ENCODE peak calls at places on chromosomes 11 and 22, in ten cellular contexts. C, I, A, F, Y, T, S, O, E and K are unnamed samples.

GRCh38 chr11:16846305-16846704 is 107.9 kb downstream of the C11orf58 start:
- DNase-seq in T (no peak), C (no peak), A (no peak), Y (no peak), I (no peak), F (no peak), O (no peak), S (no peak), E (no peak), K (no peak)

GRCh38 chr11:15830730-15831443 is 525.5 kb downstream of the SOX6 start:
- DNase-seq in T (no peak), O (no peak), Y (no peak), C (no peak), E (no peak), F (no peak), A (no peak), S (no peak), I (no peak), K (no peak)

GRCh38 chr22:37801946-37802309 is 5.8 kb upstream of the GCAT start:
- DNase-seq in F (no peak), Y (no peak), I (no peak), E (no peak), O (peak), T (no peak), A (no peak), C (no peak), S (no peak), K (no peak)

GRCh38 chr11:68303982-68304780 is 8.2 kb upstream of the LRP5 start:
- DNase-seq in F (no peak), E (no peak), C (no peak), O (no peak), Y (no peak), I (no peak), T (no peak), S (no peak), A (no peak), K (no peak)

GRCh38 chr11:70692131-70692530 is 293.8 kb downstream of the CTTN start:
- DNase-seq in T (no peak), Y (no peak), E (no peak), C (no peak), O (no peak), F (no peak), I (no peak), S (no peak), A (no peak), K (no peak)

GRCh38 chr11:48085688-48086087 is 105.3 kb downstream of the PTPRJ start:
- DNase-seq in O (no peak), A (no peak), C (no peak), F (no peak), Y (no peak), I (no peak), T (no peak), S (no peak), E (no peak), K (no peak)

GRCh38 chr11:1928038-1928890 is 8.8 kb downstream of the TNNT3 start:
- DNase-seq in T (peak), O (no peak), I (no peak), S (peak), C (no peak), E (no peak), Y (peak), A (no peak), F (peak), K (no peak)

GRCh38 chr11:103091441-103091809 is 535 bp downstream of the DCUN1D5 start:
- DNase-seq in T (peak), E (peak), S (peak), C (peak), Y (peak), F (peak), O (peak), I (peak), A (peak), K (peak)

GRCh38 chr11:131897976-131898375 is 527.6 kb downstream of the NTM start:
- DNase-seq in I (no peak), F (no peak), E (no peak), S (no peak), A (no peak), O (no peak), T (no peak), Y (no peak), C (no peak), K (no peak)

GRCh38 chr11:134124660-134125451 is 56.0 kb downstream of the JAM3 start:
- DNase-seq in F (peak), I (no peak), O (peak), A (no peak), T (peak), S (peak), C (peak), E (no peak), Y (peak), K (peak)

GRCh38 chr22:42317691-42318547 is 47.5 kb upstream of the TCF20 start:
- DNase-seq in C (peak), S (peak), O (no peak), F (no peak), T (peak), E (no peak), A (no peak), I (no peak), Y (no peak), K (no peak)